ENCODE peak calls at places on chromosomes 5 and 9, in seven cellular contexts. D is HFF-Myc, G is coronary artery, P is SJSA1, Z is PC-3, W is upper lobe of right lung, A is cardiac fibroblast. T is an unnamed sample.

GRCh38 chr5:5492087-5492933 is 69.8 kb downstream of the ICE1 start:
- DNase-seq in Z (peak; percentile 72), G (no peak), P (peak; percentile 39), D (peak; percentile 29), W (no peak), A (peak; percentile 70), T (no peak)

GRCh38 chr9:96581823-96582598 is 37.6 kb downstream of the CDC14B start:
- DNase-seq in Z (no peak), D (no peak), W (no peak), A (no peak), G (no peak), P (no peak), T (no peak)

GRCh38 chr9:98770717-98771116 is 25.6 kb downstream of the ANKS6 start:
- DNase-seq in A (no peak), G (no peak), P (no peak), D (no peak), Z (no peak), W (no peak), T (no peak)

GRCh38 chr5:159422371-159422770 is 92.1 kb upstream of the IL12B start:
- DNase-seq in Z (no peak), D (no peak), P (no peak), W (no peak), G (no peak), A (peak; percentile 13), T (no peak)

GRCh38 chr9:93183663-93184438 is at the start of gene WNK2:
- DNase-seq in P (no peak), W (no peak), A (peak; percentile 9), G (no peak), Z (peak; percentile 63), D (no peak), T (no peak)

GRCh38 chr9:112378441-112379176 is 1.3 kb upstream of the HSDL2 start:
- DNase-seq in A (no peak), P (peak; percentile 28), D (no peak), W (peak; percentile 58), Z (peak; percentile 38), G (no peak), T (no peak)

GRCh38 chr9:131025953-131026858 is 17.2 kb downstream of the LAMC3 start:
- DNase-seq in W (no peak), A (no peak), Z (no peak), P (no peak), D (no peak), G (no peak), T (no peak)

GRCh38 chr9:77019010-77019809 is at the start of gene FOXB2:
- DNase-seq in W (no peak), A (no peak), G (no peak), D (no peak), P (no peak), Z (no peak), T (no peak)

GRCh38 chr9:134026981-134027380 is 1.7 kb downstream of the BRD3OS start:
- DNase-seq in W (no peak), G (no peak), A (no peak), Z (no peak), D (no peak), P (no peak), T (no peak)

GRCh38 chr5:122085041-122085440 is 7.0 kb upstream of the LOX start:
- DNase-seq in Z (no peak), G (no peak), D (no peak), P (no peak), W (no peak), A (no peak), T (no peak)

GRCh38 chr9:5531251-5531972 is 21.1 kb downstream of the PDCD1LG2 start:
- DNase-seq in D (no peak), A (no peak), W (no peak), Z (no peak), G (no peak), P (no peak), T (no peak)

GRCh38 chr5:3376611-3377010 is 219.0 kb upstream of the IRX1 start:
- DNase-seq in Z (no peak), P (no peak), W (no peak), G (peak; percentile 14), A (no peak), D (no peak), T (no peak)

GRCh38 chr5:140311011-140311467 is 8.1 kb upstream of the PFDN1 start:
- DNase-seq in Z (peak; percentile 86), W (no peak), D (peak; percentile 65), G (no peak), A (peak; percentile 86), P (peak; percentile 85), T (no peak)

GRCh38 chr9:13160051-13160450 is 119.4 kb downstream of the MPDZ start:
- DNase-seq in Z (no peak), P (no peak), A (no peak), G (no peak), W (no peak), D (no peak), T (no peak)

GRCh38 chr5:39650234-39650816 is 225.5 kb upstream of the DAB2 start:
- DNase-seq in D (no peak), W (no peak), A (no peak), Z (peak; percentile 31), G (no peak), P (peak; percentile 44), T (no peak)

GRCh38 chr9:137083418-137084004 is 3.3 kb upstream of the MAN1B1 start:
- DNase-seq in W (peak; percentile 61), D (peak; percentile 89), Z (peak; percentile 92), A (peak; percentile 92), G (no peak), P (peak; percentile 79), T (peak; percentile 96)

GRCh38 chr9:137550958-137551655 is 572 bp upstream of the MRPL41 start:
- DNase-seq in A (no peak), W (peak; percentile 89), D (no peak), G (no peak), P (peak; percentile 67), Z (peak; percentile 68), T (no peak)

GRCh38 chr9:99050292-99050911 is 54.5 kb upstream of the TGFBR1 start:
- DNase-seq in P (no peak), D (no peak), Z (peak; percentile 86), G (no peak), A (no peak), W (no peak), T (no peak)

GRCh38 chr5:145260670-145261069 is 574.5 kb downstream of the PRELID2 start:
- DNase-seq in W (no peak), D (no peak), G (no peak), P (no peak), A (no peak), Z (no peak), T (no peak)

GRCh38 chr9:128729302-128729701 is 5.4 kb upstream of the ZDHHC12 start:
- DNase-seq in P (no peak), A (no peak), W (no peak), D (no peak), G (no peak), Z (no peak), T (no peak)

GRCh38 chr9:35078066-35078465 is 1.7 kb downstream of the FANCG start:
- DNase-seq in W (no peak), A (no peak), G (no peak), Z (no peak), D (no peak), P (no peak), T (no peak)
- H3K4me3 ChIP-seq in W (no peak overlapping the region), A (no peak overlapping the region), G (no peak overlapping the region), Z (peak overlapping the region; percentile 91), D (peak overlapping the region; percentile 83), P (no peak overlapping the region), T (peak overlapping the region; percentile 86)

GRCh38 chr5:115109388-115109787 is 60.3 kb downstream of the TRIM36 start:
- DNase-seq in G (no peak), W (no peak), A (no peak), Z (no peak), D (no peak), P (no peak), T (no peak)

DNA sequence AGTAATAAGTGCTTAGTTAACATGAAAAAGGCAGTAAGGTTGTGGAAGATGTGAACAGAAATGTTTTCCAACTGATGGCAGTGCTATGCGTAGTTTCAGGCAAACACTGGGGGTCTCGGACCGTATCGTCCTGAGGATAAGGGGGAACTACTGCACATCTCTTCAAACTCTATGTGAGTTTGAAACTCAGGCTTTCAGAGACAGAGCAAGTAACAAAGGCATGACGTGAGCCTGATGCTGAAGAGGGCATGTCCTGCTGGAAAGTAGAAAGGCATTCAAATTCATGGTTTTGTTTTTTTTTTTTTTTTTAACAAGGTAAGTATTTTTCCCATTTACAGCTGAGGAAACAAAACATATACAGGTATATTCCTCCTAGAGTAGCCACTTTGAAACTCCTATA is 59.9 kb downstream of the TRIM36 start:
- DNase-seq in W (no peak), A (no peak), P (no peak), Z (no peak), G (no peak), D (no peak), T (no peak)
- H3K4me3 ChIP-seq in W (no peak overlapping the region), A (no peak overlapping the region), P (no peak overlapping the region), Z (no peak overlapping the region), G (no peak overlapping the region), D (no peak overlapping the region), T (no peak overlapping the region)

DNA sequence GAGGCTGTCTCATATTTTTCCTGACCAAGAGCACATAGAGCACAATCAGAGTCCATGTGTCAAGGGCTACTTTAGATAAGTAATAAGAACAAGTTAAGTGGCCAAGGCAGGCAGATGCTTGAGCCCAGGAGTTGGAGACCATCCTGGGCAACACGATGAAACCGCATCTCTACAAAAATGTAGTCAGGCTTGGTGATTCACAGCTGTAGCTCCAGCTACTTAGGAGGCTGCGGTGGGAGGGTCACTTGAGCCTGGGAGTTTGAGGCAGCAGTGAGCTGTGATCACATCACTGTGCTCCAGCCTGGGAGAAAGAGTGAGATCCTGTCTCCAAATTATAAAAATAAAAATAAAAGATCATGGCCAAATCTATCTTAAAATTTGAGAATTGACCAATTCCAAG is 767.9 kb upstream of the CTNND2 start:
- DNase-seq in D (no peak), A (no peak), G (no peak), Z (peak; percentile 24), P (no peak), W (no peak), T (no peak)
- H3K4me3 ChIP-seq in D (no peak overlapping the region), A (no peak overlapping the region), G (no peak overlapping the region), Z (no peak overlapping the region), P (no peak overlapping the region), W (no peak overlapping the region), T (no peak overlapping the region)

GRCh38 chr5:178298283-178298807 is 65.7 kb upstream of the PHYKPL start:
- DNase-seq in A (no peak), G (peak; percentile 43), W (peak; percentile 23), Z (no peak), P (no peak), D (no peak), T (peak; percentile 45)

GRCh38 chr5:178295589-178295988 is 63.0 kb upstream of the PHYKPL start:
- DNase-seq in A (no peak), D (no peak), W (no peak), P (no peak), Z (no peak), G (no peak), T (no peak)

GRCh38 chr5:178293815-178294214 is 61.2 kb upstream of the PHYKPL start:
- DNase-seq in A (no peak), Z (no peak), D (no peak), W (no peak), P (no peak), G (peak; percentile 33), T (no peak)

GRCh38 chr5:178297751-178298150 is 65.1 kb upstream of the PHYKPL start:
- DNase-seq in G (peak; percentile 54), Z (no peak), P (no peak), W (peak; percentile 32), A (no peak), D (no peak), T (peak; percentile 55)

DNA sequence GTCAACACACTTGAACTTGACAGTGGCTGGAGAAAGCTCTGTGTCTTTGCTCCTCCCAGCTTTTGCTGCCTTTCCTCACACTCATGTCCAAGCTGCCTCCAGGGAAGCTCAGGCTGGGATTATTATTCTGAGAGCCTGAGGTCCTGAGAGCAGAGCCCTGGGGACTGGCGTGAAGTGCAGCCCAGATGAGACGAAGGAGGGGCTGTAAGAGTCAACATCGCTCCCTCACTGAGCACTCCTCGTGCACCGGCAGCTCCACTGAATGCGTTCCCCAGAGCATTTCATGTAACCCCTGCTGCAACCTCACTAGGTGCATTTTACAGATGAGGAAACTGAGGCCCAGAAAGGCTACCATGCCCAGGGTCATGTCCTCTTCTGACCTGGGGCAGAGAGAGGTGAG is 63.5 kb upstream of the PHYKPL start:
- DNase-seq in Z (no peak), P (no peak), G (peak; percentile 50), W (no peak), A (no peak), D (no peak), T (peak; percentile 25)
- H3K4me3 ChIP-seq in Z (no peak overlapping the region), P (no peak overlapping the region), G (no peak overlapping the region), W (no peak overlapping the region), A (no peak overlapping the region), D (no peak overlapping the region), T (no peak overlapping the region)

T was measured in RWPE2.